ENCODE peak calls at places on chromosomes 16 and 17, in four cellular contexts. C is neuronal stem cell, Y is H9, A is mesendoderm. U is an unnamed sample.

GRCh38 chr17:66661857-66662256 is 173.1 kb upstream of the CACNG5 start:
- DNase-seq in C (no peak), Y (no peak), A (no peak), U (no peak)

GRCh38 chr17:3316836-3317235 is 18.7 kb upstream of the OR3A1 start:
- DNase-seq in C (no peak), Y (no peak), A (no peak), U (no peak)

GRCh38 chr17:6701719-6702118 is 11.4 kb downstream of the SLC13A5 start:
- DNase-seq in C (peak; percentile 32), Y (peak; percentile 87), A (peak; percentile 75), U (no peak)

GRCh38 chr17:6059406-6059805 is 10.8 kb upstream of the WSCD1 start:
- DNase-seq in C (no peak), Y (no peak), A (no peak), U (no peak)

GRCh38 chr17:4901648-4902344 is 1.1 kb downstream of the CHRNE start:
- DNase-seq in C (no peak), Y (peak; percentile 52), A (no peak), U (no peak)

GRCh38 chr17:34614698-34615097 is 35.3 kb downstream of the TMEM132E start:
- DNase-seq in C (no peak), Y (no peak), A (no peak), U (no peak)

GRCh38 chr17:44005527-44005864 is 1.1 kb downstream of the NAGS start:
- DNase-seq in C (no peak), Y (no peak), A (no peak), U (no peak)

GRCh38 chr17:47618416-47618815 is 31.3 kb upstream of the KPNB1 start:
- DNase-seq in C (no peak), Y (no peak), A (peak; percentile 66), U (peak; percentile 20)

GRCh38 chr17:29677139-29677834 is 54.6 kb upstream of the CORO6 start:
- DNase-seq in C (no peak), Y (no peak), A (no peak), U (no peak)

GRCh38 chr16:50040028-50040427 is 15.0 kb downstream of the CNEP1R1 start:
- DNase-seq in C (no peak), Y (no peak), A (peak; percentile 33), U (no peak)

GRCh38 chr17:55825213-55825612 is 74.4 kb downstream of the PCTP start:
- DNase-seq in C (no peak), Y (no peak), A (peak; percentile 38), U (no peak)

GRCh38 chr17:38510424-38511125 is 82.3 kb downstream of the ARHGAP23 start:
- DNase-seq in C (peak; percentile 61), Y (peak; percentile 71), A (peak; percentile 83), U (no peak)

GRCh38 chr17:50128441-50129302 is 1.3 kb downstream of the SAMD14 start:
- DNase-seq in C (no peak), Y (peak; percentile 88), A (peak; percentile 91), U (peak; percentile 18)

GRCh38 chr16:19210175-19210924 is 42.3 kb downstream of the SYT17 start:
- DNase-seq in C (no peak), Y (no peak), A (no peak), U (peak; percentile 63)

GRCh38 chr16:66427871-66428681 is 981 bp downstream of the BEAN1 start:
- DNase-seq in C (no peak), Y (no peak), A (no peak), U (no peak)

GRCh38 chr17:80786887-80787286 is 204.8 kb upstream of the CHMP6 start:
- DNase-seq in C (no peak), Y (no peak), A (no peak), U (no peak)

GRCh38 chr16:52837251-52837650 is 215.4 kb downstream of the CHD9NB start:
- DNase-seq in C (no peak), Y (no peak), A (no peak), U (peak; percentile 6)

GRCh38 chr17:1967092-1967662 is 58.0 kb downstream of the RTN4RL1 start:
- DNase-seq in C (no peak), Y (peak; percentile 93), A (peak; percentile 88), U (no peak)

GRCh38 chr16:58510776-58511628 is 4.3 kb upstream of the SETD6 start:
- DNase-seq in C (no peak), Y (no peak), A (no peak), U (no peak)

GRCh38 chr17:30990458-30990857 is 19.6 kb downstream of the RNF135 start:
- DNase-seq in C (no peak), Y (no peak), A (no peak), U (no peak)

GRCh38 chr17:36722121-36722902 is 120.9 kb downstream of the MRM1 start:
- DNase-seq in C (peak; percentile 71), Y (peak; percentile 84), A (peak; percentile 51), U (peak; percentile 5)

GRCh38 chr17:60158751-60159478 is 9.1 kb downstream of the CA4 start:
- DNase-seq in C (no peak), Y (peak; percentile 74), A (no peak), U (peak; percentile 36)

GRCh38 chr16:26658486-26658885 is 408.2 kb upstream of the C16orf82 start:
- DNase-seq in C (no peak), Y (no peak), A (no peak), U (no peak)

GRCh38 chr17:61366715-61367413 is 32.8 kb upstream of the TBX2 start:
- DNase-seq in C (no peak), Y (no peak), A (peak; percentile 40), U (no peak)

GRCh38 chr16:30874821-30875717 is 18.8 kb downstream of the BCL7C start:
- DNase-seq in C (peak; percentile 87), Y (peak; percentile 90), A (peak; percentile 95), U (peak; percentile 88)

GRCh38 chr17:19268611-19269010 is 31.4 kb downstream of the EPN2 start:
- DNase-seq in C (no peak), Y (no peak), A (no peak), U (no peak)

GRCh38 chr16:87727346-87727745 is 38.4 kb downstream of the KLHDC4 start:
- DNase-seq in C (no peak), Y (no peak), A (no peak), U (no peak)

GRCh38 chr17:64103751-64104364 is 26.1 kb downstream of the ERN1 start:
- DNase-seq in C (no peak), Y (no peak), A (no peak), U (peak; percentile 61)

GRCh38 chr17:80259642-80260535 is 763 bp upstream of the RNF213 start:
- DNase-seq in C (peak; percentile 72), Y (peak; percentile 82), A (peak; percentile 80), U (peak; percentile 65)

GRCh38 chr17:27259356-27259755 is 34.6 kb upstream of the WSB1 start:
- DNase-seq in C (no peak), Y (no peak), A (no peak), U (no peak)

GRCh38 chr16:87725596-87726235 is 40.1 kb downstream of the KLHDC4 start:
- DNase-seq in C (no peak), Y (no peak), A (peak; percentile 10), U (peak; percentile 74)

GRCh38 chr17:12256380-12256995 is 235.8 kb downstream of the MAP2K4 start:
- DNase-seq in C (peak; percentile 32), Y (no peak), A (peak; percentile 56), U (peak; percentile 81)

GRCh38 chr17:7015587-7016020 is 3.2 kb downstream of the RNASEK start:
- DNase-seq in C (no peak), Y (no peak), A (no peak), U (no peak)

GRCh38 chr16:19753815-19754643 is 36.0 kb downstream of the IQCK start:
- DNase-seq in C (no peak), Y (no peak), A (peak; percentile 24), U (peak; percentile 83)

GRCh38 chr17:67260051-67260987 is 15.3 kb upstream of the HELZ start:
- DNase-seq in C (no peak), Y (peak; percentile 14), A (no peak), U (peak; percentile 75)

GRCh38 chr16:69503244-69503643 is 62.5 kb upstream of the NFAT5 start:
- DNase-seq in C (no peak), Y (no peak), A (no peak), U (no peak)
- H3K9ac ChIP-seq in C (peak overlapping the region; percentile 30), Y (no peak overlapping the region), A (no peak overlapping the region), U (no peak overlapping the region)

DNA sequence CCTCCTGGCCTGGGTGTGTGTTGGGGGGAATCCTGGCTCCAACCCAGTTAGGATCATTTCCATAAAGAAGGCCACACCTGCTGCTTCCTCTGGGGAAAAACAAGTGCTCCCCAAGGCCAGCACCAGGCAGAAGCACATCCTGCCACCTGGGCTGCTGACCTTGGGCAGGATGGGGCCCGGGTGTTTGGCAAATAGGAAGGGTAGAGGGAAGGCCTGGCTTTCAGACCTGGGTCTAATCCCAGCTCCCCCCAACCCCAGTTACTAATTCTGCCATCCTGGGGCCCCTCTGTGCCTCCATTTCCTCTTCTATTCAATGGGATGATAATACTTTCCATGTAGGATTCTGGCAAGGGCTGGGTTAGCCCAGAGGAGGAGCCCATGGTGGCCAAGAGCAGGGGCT is 3.0 kb upstream of the NLRC5 start:
- DNase-seq in C (no peak), Y (no peak), A (no peak), U (no peak)
- H2BK15ac ChIP-seq in C (no peak overlapping the region), Y (no peak overlapping the region), A (no peak overlapping the region), U (peak overlapping the region; percentile 69)

GRCh38 chr16:70432304-70432799 is 6.5 kb downstream of the ST3GAL2 start:
- DNase-seq in C (no peak), Y (no peak), A (no peak), U (no peak)

GRCh38 chr16:70427786-70428177 is 11.1 kb downstream of the ST3GAL2 start:
- DNase-seq in C (no peak), Y (no peak), A (no peak), U (no peak)

GRCh38 chr16:70430667-70431536 is 8.0 kb downstream of the ST3GAL2 start:
- DNase-seq in C (no peak), Y (peak; percentile 69), A (peak; percentile 69), U (peak; percentile 24)

GRCh38 chr16:70428178-70428998 is 10.5 kb downstream of the ST3GAL2 start:
- DNase-seq in C (no peak), Y (peak; percentile 75), A (peak; percentile 99), U (peak; percentile 97)

DNA sequence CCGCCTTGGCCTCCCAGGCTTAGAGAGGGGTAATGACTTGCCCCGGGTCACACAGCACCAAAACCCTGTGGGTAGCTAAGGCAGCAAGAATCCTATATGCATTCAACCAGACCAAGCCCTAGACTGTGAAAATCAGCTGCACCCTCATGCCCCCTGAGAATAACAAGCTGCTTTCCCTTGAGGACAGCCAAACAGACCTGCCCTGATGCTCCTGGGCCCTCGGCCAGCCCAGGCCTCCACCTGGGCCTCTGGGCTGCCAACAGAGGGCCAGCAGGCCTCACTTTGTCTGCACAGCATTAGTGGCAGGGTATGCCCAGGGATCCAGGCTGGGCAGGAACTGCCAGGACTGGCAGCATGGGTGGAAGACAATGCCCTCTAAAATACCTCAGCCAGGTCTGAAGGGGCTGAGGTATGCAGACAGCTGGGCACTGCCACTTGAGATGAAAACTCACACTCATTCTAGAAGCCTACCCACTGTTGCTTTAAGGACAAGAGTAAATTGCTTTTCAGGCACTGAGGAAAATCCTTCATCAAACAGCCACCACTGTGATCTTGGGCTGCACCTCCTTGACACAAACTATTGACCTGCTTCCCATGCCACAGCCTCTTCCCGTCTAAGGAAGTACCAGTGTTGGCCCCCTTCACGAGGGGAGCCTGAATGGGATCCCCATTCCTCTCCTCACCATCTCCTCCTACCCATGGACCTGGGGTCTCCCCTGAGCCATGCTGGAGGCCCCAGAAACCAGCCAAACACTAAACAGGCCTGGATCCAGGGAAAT is 8.8 kb downstream of the ST3GAL2 start:
- DNase-seq in C (no peak), Y (no peak), A (no peak), U (no peak)
- H3K9ac ChIP-seq in C (no peak overlapping the region), Y (peak overlapping the region; percentile 7), A (peak overlapping the region; percentile 63), U (no peak overlapping the region)

GRCh38 chr17:9644910-9645751 is at the start of gene USP43:
- DNase-seq in C (peak; percentile 8), Y (peak; percentile 90), A (peak; percentile 81), U (no peak)
- H2BK15ac ChIP-seq in C (no peak within 1 kb of the TSS), Y (no peak within 1 kb of the TSS), A (no peak within 1 kb of the TSS), U (no peak within 1 kb of the TSS)

U was measured in IMR-90.